ENCODE peak calls at places on chromosomes 2 and 18, in nine cellular contexts. A, M, C, G, H, N, R, T and B are unnamed samples.

GRCh38 chr2:193331701-193332100 is 1137.0 kb upstream of the TMEFF2 start:
- DNase-seq in A (no peak), M (no peak), C (peak), G (no peak), H (no peak), N (peak), R (no peak), T (no peak), B (no peak)

GRCh38 chr2:191351921-191352320 is 106.7 kb downstream of the MYO1B start:
- DNase-seq in A (no peak), M (no peak), C (no peak), G (no peak), H (no peak), N (no peak), R (no peak), T (peak), B (no peak)

GRCh38 chr2:69694894-69695849 is 46.8 kb upstream of the ANXA4 start:
- DNase-seq in A (no peak), M (no peak), C (peak), G (no peak), H (peak), N (no peak), R (no peak), T (peak), B (no peak)

GRCh38 chr18:8890957-8891464 is 185.7 kb downstream of the MTCL1 start:
- DNase-seq in A (no peak), M (peak), C (peak), G (no peak), H (no peak), N (no peak), R (no peak), T (peak), B (no peak)

GRCh38 chr2:173555833-173556232 is 201.2 kb downstream of the CDCA7 start:
- DNase-seq in A (no peak), M (no peak), C (peak), G (no peak), H (no peak), N (peak), R (no peak), T (no peak), B (no peak)

GRCh38 chr2:156326488-156326887 is 6.0 kb downstream of the NR4A2 start:
- DNase-seq in A (no peak), M (no peak), C (no peak), G (no peak), H (no peak), N (no peak), R (no peak), T (no peak), B (no peak)

GRCh38 chr2:237456200-237456731 is 30.8 kb upstream of the MLPH start:
- DNase-seq in A (no peak), M (no peak), C (peak), G (no peak), H (no peak), N (no peak), R (no peak), T (peak), B (no peak)

GRCh38 chr2:222283634-222284033 is 15.2 kb downstream of the PAX3 start:
- DNase-seq in A (no peak), M (no peak), C (no peak), G (no peak), H (no peak), N (no peak), R (no peak), T (no peak), B (no peak)